ENCODE peak calls at places on chromosomes 7 and 10, in five cellular contexts. J, H, Z, R and D are unnamed samples.

GRCh38 chr7:117124585-117125220 is 171.4 kb downstream of the ST7 start:
- DNase-seq in J (peak), H (peak), Z (peak), R (peak), D (no peak)

GRCh38 chr10:114862456-114862855 is 40.9 kb downstream of the FHIP2A start:
- DNase-seq in J (no peak), H (no peak), Z (no peak), R (no peak), D (no peak)

GRCh38 chr7:157520249-157520648 is 183.4 kb downstream of the DNAJB6 start:
- DNase-seq in J (no peak), H (no peak), Z (no peak), R (no peak), D (no peak)

GRCh38 chr10:48943096-48943495 is 3.5 kb upstream of the LRRC18 start:
- DNase-seq in J (no peak), H (no peak), Z (no peak), R (no peak), D (no peak)

GRCh38 chr7:114084381-114085312 is 165.8 kb upstream of the PPP1R3A start:
- DNase-seq in J (no peak), H (peak), Z (no peak), R (no peak), D (peak)

GRCh38 chr10:68543004-68543918 is 15.9 kb upstream of the SLC25A16 start:
- DNase-seq in J (peak), H (no peak), Z (peak), R (no peak), D (peak)

GRCh38 chr7:21256310-21256877 is 171.5 kb upstream of the SP4 start:
- DNase-seq in J (peak), H (no peak), Z (peak), R (peak), D (peak)

GRCh38 chr10:115417585-115418265 is 324.6 kb downstream of the ATRNL1 start:
- DNase-seq in J (peak), H (no peak), Z (no peak), R (peak), D (peak)

GRCh38 chr7:38524786-38525185 is 106.4 kb downstream of the AMPH start:
- DNase-seq in J (no peak), H (no peak), Z (no peak), R (no peak), D (no peak)

GRCh38 chr10:124464028-124464751 is 2.6 kb downstream of the LHPP start:
- DNase-seq in J (no peak), H (no peak), Z (no peak), R (no peak), D (no peak)

GRCh38 chr10:43606323-43607198 is at the start of gene ZNF485:
- DNase-seq in J (peak), H (peak), Z (peak), R (no peak), D (peak)

GRCh38 chr10:12906051-12906541 is 95.4 kb downstream of the CCDC3 start:
- DNase-seq in J (no peak), H (no peak), Z (no peak), R (no peak), D (no peak)

GRCh38 chr7:100949227-100949930 is at the start of gene MUC3A:
- DNase-seq in J (no peak), H (no peak), Z (no peak), R (no peak), D (no peak)

GRCh38 chr7:66265566-66265965 is 60.4 kb downstream of the TPST1 start:
- DNase-seq in J (no peak), H (no peak), Z (peak), R (no peak), D (peak)

GRCh38 chr10:50621981-50622496 is 1.7 kb downstream of the SGMS1 start:
- DNase-seq in J (peak), H (peak), Z (peak), R (peak), D (peak)

GRCh38 chr7:73308665-73309214 is at the start of gene NSUN5:
- DNase-seq in J (peak), H (peak), Z (peak), R (peak), D (peak)

GRCh38 chr10:100483876-100484666 is 21.3 kb downstream of the WNT8B start:
- DNase-seq in J (no peak), H (no peak), Z (no peak), R (no peak), D (no peak)

GRCh38 chr7:120996333-120996982 is 7.9 kb downstream of the CPED1 start:
- DNase-seq in J (no peak), H (no peak), Z (peak), R (peak), D (no peak)

GRCh38 chr10:64033710-64034109 is 512.5 kb downstream of the REEP3 start:
- DNase-seq in J (no peak), H (no peak), Z (peak), R (no peak), D (no peak)

GRCh38 chr7:135100856-135101255 is 47.0 kb upstream of the TMEM140 start:
- DNase-seq in J (no peak), H (no peak), Z (peak), R (no peak), D (no peak)

GRCh38 chr10:4835494-4835918 is 9.5 kb downstream of the AKR1E2 start:
- DNase-seq in J (no peak), H (peak), Z (no peak), R (no peak), D (no peak)

GRCh38 chr10:117553171-117553814 is 10.7 kb downstream of the EMX2 start:
- DNase-seq in J (no peak), H (no peak), Z (no peak), R (no peak), D (no peak)

GRCh38 chr10:24841530-24841929 is 110.9 kb downstream of the PRTFDC1 start:
- DNase-seq in J (no peak), H (no peak), Z (no peak), R (no peak), D (no peak)

GRCh38 chr10:91634246-91634645 is 1.4 kb upstream of the PPP1R3C start:
- DNase-seq in J (no peak), H (no peak), Z (no peak), R (no peak), D (no peak)

GRCh38 chr7:26155531-26156375 is 3.8 kb downstream of the NFE2L3 start:
- DNase-seq in J (no peak), H (no peak), Z (peak), R (no peak), D (no peak)

GRCh38 chr10:76428541-76429330 is 997.3 kb downstream of the LRMDA start:
- DNase-seq in J (no peak), H (no peak), Z (peak), R (peak), D (peak)

GRCh38 chr7:16644987-16645592 is 464 bp downstream of the ANKMY2 start:
- DNase-seq in J (no peak), H (no peak), Z (peak), R (no peak), D (peak)

GRCh38 chr7:135206887-135207738 is 4.2 kb downstream of the WDR91 start:
- DNase-seq in J (no peak), H (no peak), Z (no peak), R (no peak), D (no peak)

GRCh38 chr10:31101123-31101522 is 69.5 kb upstream of the ZNF438 start:
- DNase-seq in J (peak), H (peak), Z (peak), R (peak), D (peak)

GRCh38 chr7:43791665-43792064 is 33.2 kb downstream of the BLVRA start:
- DNase-seq in J (no peak), H (no peak), Z (no peak), R (no peak), D (no peak)

GRCh38 chr10:99976886-99977391 is 32.8 kb downstream of the DNMBP start:
- DNase-seq in J (peak), H (no peak), Z (peak), R (no peak), D (peak)

GRCh38 chr7:96359876-96360275 is 38.0 kb upstream of the SLC25A13 start:
- DNase-seq in J (no peak), H (no peak), Z (no peak), R (no peak), D (peak)

GRCh38 chr7:94368371-94368791 is 26.3 kb upstream of the COL1A2 start:
- DNase-seq in J (no peak), H (no peak), Z (peak), R (peak), D (no peak)

GRCh38 chr10:13346280-13346819 is 1.7 kb downstream of the SEPHS1 start:
- DNase-seq in J (no peak), H (no peak), Z (peak), R (no peak), D (no peak)

GRCh38 chr10:132184816-132185593 is 1.7 kb upstream of the DPYSL4 start:
- DNase-seq in J (no peak), H (no peak), Z (no peak), R (no peak), D (no peak)

GRCh38 chr7:44057181-44057848 is 8.1 kb downstream of the PGAM2 start:
- DNase-seq in J (no peak), H (no peak), Z (no peak), R (no peak), D (no peak)

GRCh38 chr7:23394828-23395227 is 75.5 kb downstream of the IGF2BP3 start:
- DNase-seq in J (no peak), H (no peak), Z (peak), R (no peak), D (no peak)

GRCh38 chr7:111827863-111828504 is 265.7 kb upstream of the IMMP2L start:
- DNase-seq in J (no peak), H (no peak), Z (peak), R (no peak), D (peak)